ENCODE peak calls at places on chromosomes 4 and X, in ten cellular contexts. One of them, this sample, is unnamed.

GRCh38 chr4:40626183-40626990 is 3.3 kb downstream of the RBM47 start:
- DNase-seq in CD8-positive, alpha-beta T cell: no peak
- DNase-seq in lung: no peak
- DNase-seq in right atrium auricular region: no peak
- DNase-seq in astrocyte of the spinal cord: no peak
- DNase-seq in foreskin keratinocyte: no peak
- DNase-seq in cardiac fibroblast: peak
- DNase-seq in psoas muscle: no peak
- DNase-seq in NB4: no peak
- DNase-seq in stomach: no peak
- DNase-seq in this sample: no peak

GRCh38 chrX:72026341-72027023 is 105.2 kb downstream of the RTL5 start:
- DNase-seq in CD8-positive, alpha-beta T cell: no peak
- DNase-seq in lung: peak
- DNase-seq in right atrium auricular region: peak
- DNase-seq in astrocyte of the spinal cord: no peak
- DNase-seq in foreskin keratinocyte: no peak
- DNase-seq in cardiac fibroblast: no peak
- DNase-seq in psoas muscle: no peak
- DNase-seq in NB4: no peak
- DNase-seq in stomach: no peak
- DNase-seq in this sample: peak

GRCh38 chr4:173169428-173170209 is 1.0 kb downstream of the GALNT7 start:
- DNase-seq in CD8-positive, alpha-beta T cell: peak
- DNase-seq in lung: peak
- DNase-seq in right atrium auricular region: peak
- DNase-seq in astrocyte of the spinal cord: peak
- DNase-seq in foreskin keratinocyte: no peak
- DNase-seq in cardiac fibroblast: peak
- DNase-seq in psoas muscle: peak
- DNase-seq in NB4: peak
- DNase-seq in stomach: peak
- DNase-seq in this sample: peak

GRCh38 chr4:121227254-121227867 is 63.2 kb upstream of the TNIP3 start:
- DNase-seq in CD8-positive, alpha-beta T cell: no peak
- DNase-seq in lung: no peak
- DNase-seq in right atrium auricular region: no peak
- DNase-seq in astrocyte of the spinal cord: no peak
- DNase-seq in foreskin keratinocyte: no peak
- DNase-seq in cardiac fibroblast: no peak
- DNase-seq in psoas muscle: no peak
- DNase-seq in NB4: no peak
- DNase-seq in stomach: no peak
- DNase-seq in this sample: no peak

GRCh38 chr4:81093720-81094401 is 63.4 kb downstream of the BMP3 start:
- DNase-seq in CD8-positive, alpha-beta T cell: no peak
- DNase-seq in lung: no peak
- DNase-seq in right atrium auricular region: no peak
- DNase-seq in astrocyte of the spinal cord: no peak
- DNase-seq in foreskin keratinocyte: no peak
- DNase-seq in cardiac fibroblast: no peak
- DNase-seq in psoas muscle: no peak
- DNase-seq in NB4: no peak
- DNase-seq in stomach: no peak
- DNase-seq in this sample: no peak

GRCh38 chrX:124507276-124507675 is 160.9 kb downstream of the SH2D1A start:
- DNase-seq in CD8-positive, alpha-beta T cell: no peak
- DNase-seq in lung: no peak
- DNase-seq in right atrium auricular region: no peak
- DNase-seq in astrocyte of the spinal cord: no peak
- DNase-seq in foreskin keratinocyte: peak
- DNase-seq in cardiac fibroblast: no peak
- DNase-seq in psoas muscle: no peak
- DNase-seq in NB4: no peak
- DNase-seq in stomach: no peak
- DNase-seq in this sample: no peak

GRCh38 chrX:106927023-106927422 is 6.8 kb downstream of the CLDN2 start:
- DNase-seq in CD8-positive, alpha-beta T cell: no peak
- DNase-seq in lung: no peak
- DNase-seq in right atrium auricular region: no peak
- DNase-seq in astrocyte of the spinal cord: no peak
- DNase-seq in foreskin keratinocyte: no peak
- DNase-seq in cardiac fibroblast: no peak
- DNase-seq in psoas muscle: no peak
- DNase-seq in NB4: no peak
- DNase-seq in stomach: no peak
- DNase-seq in this sample: peak

GRCh38 chr4:53614616-53615015 is 23.3 kb upstream of the LNX1 start:
- DNase-seq in CD8-positive, alpha-beta T cell: no peak
- DNase-seq in lung: no peak
- DNase-seq in right atrium auricular region: no peak
- DNase-seq in astrocyte of the spinal cord: no peak
- DNase-seq in foreskin keratinocyte: no peak
- DNase-seq in cardiac fibroblast: no peak
- DNase-seq in psoas muscle: no peak
- DNase-seq in NB4: peak
- DNase-seq in stomach: peak
- DNase-seq in this sample: no peak

GRCh38 chr4:177802665-177803064 is 360.4 kb upstream of the AGA start:
- DNase-seq in CD8-positive, alpha-beta T cell: no peak
- DNase-seq in lung: no peak
- DNase-seq in right atrium auricular region: no peak
- DNase-seq in astrocyte of the spinal cord: no peak
- DNase-seq in foreskin keratinocyte: no peak
- DNase-seq in cardiac fibroblast: no peak
- DNase-seq in psoas muscle: no peak
- DNase-seq in NB4: no peak
- DNase-seq in stomach: no peak
- DNase-seq in this sample: no peak

GRCh38 chr4:159174645-159175147 is 71.8 kb downstream of the RAPGEF2 start:
- DNase-seq in CD8-positive, alpha-beta T cell: no peak
- DNase-seq in lung: no peak
- DNase-seq in right atrium auricular region: no peak
- DNase-seq in astrocyte of the spinal cord: no peak
- DNase-seq in foreskin keratinocyte: no peak
- DNase-seq in cardiac fibroblast: no peak
- DNase-seq in psoas muscle: no peak
- DNase-seq in NB4: no peak
- DNase-seq in stomach: no peak
- DNase-seq in this sample: no peak

DNA sequence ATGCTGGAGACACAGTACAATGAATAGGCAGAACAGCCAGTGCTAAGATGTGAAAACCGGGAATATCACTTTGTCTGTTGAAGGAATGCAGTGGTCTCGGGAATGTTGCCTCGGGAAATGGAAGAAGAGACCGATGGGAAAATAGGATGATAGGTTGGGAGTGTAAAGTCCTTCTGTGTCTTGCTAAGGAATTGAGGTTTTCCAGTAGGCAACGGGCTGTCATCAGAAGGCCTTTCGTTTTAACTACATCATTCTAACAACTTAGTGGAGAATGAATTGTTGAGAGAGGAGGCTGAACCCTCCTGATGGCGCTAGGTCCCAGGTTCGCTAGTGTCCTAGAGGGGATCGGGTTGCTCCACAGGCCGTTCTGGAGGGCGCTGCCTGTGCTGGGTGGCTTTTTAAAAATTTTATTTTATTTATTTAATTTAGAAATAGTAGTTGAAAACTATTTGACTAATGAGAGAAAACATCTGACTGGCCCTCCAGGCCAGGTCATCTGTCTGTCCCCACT is 735 bp downstream of the VBP1 start:
- DNase-seq in CD8-positive, alpha-beta T cell: no peak
- DNase-seq in lung: no peak
- DNase-seq in right atrium auricular region: no peak
- DNase-seq in astrocyte of the spinal cord: no peak
- DNase-seq in foreskin keratinocyte: no peak
- DNase-seq in cardiac fibroblast: peak
- DNase-seq in psoas muscle: no peak
- DNase-seq in NB4: no peak
- DNase-seq in stomach: no peak
- DNase-seq in this sample: no peak
- TF ChIP-seq CTCF in CD8-positive, alpha-beta T cell: no peak
- TF ChIP-seq CTCF in lung: no peak
- TF ChIP-seq CTCF in right atrium auricular region: no peak
- TF ChIP-seq CTCF in astrocyte of the spinal cord: no peak
- TF ChIP-seq CTCF in foreskin keratinocyte: no peak
- TF ChIP-seq CTCF in cardiac fibroblast: no peak
- TF ChIP-seq CTCF in psoas muscle: no peak
- TF ChIP-seq CTCF in NB4: no peak
- TF ChIP-seq CTCF in stomach: no peak
- TF ChIP-seq CTCF in this sample: no peak

GRCh38 chr4:13907255-13907751 is 279.8 kb upstream of the BOD1L1 start:
- DNase-seq in CD8-positive, alpha-beta T cell: no peak
- DNase-seq in lung: no peak
- DNase-seq in right atrium auricular region: no peak
- DNase-seq in astrocyte of the spinal cord: peak
- DNase-seq in foreskin keratinocyte: peak
- DNase-seq in cardiac fibroblast: peak
- DNase-seq in psoas muscle: no peak
- DNase-seq in NB4: no peak
- DNase-seq in stomach: no peak
- DNase-seq in this sample: no peak

GRCh38 chr4:13905543-13905942 is 278.0 kb upstream of the BOD1L1 start:
- DNase-seq in CD8-positive, alpha-beta T cell: no peak
- DNase-seq in lung: no peak
- DNase-seq in right atrium auricular region: no peak
- DNase-seq in astrocyte of the spinal cord: peak
- DNase-seq in foreskin keratinocyte: peak
- DNase-seq in cardiac fibroblast: peak
- DNase-seq in psoas muscle: no peak
- DNase-seq in NB4: no peak
- DNase-seq in stomach: no peak
- DNase-seq in this sample: no peak

GRCh38 chr4:13903851-13904340 is 276.4 kb upstream of the BOD1L1 start:
- DNase-seq in CD8-positive, alpha-beta T cell: no peak
- DNase-seq in lung: no peak
- DNase-seq in right atrium auricular region: no peak
- DNase-seq in astrocyte of the spinal cord: peak
- DNase-seq in foreskin keratinocyte: no peak
- DNase-seq in cardiac fibroblast: no peak
- DNase-seq in psoas muscle: no peak
- DNase-seq in NB4: no peak
- DNase-seq in stomach: no peak
- DNase-seq in this sample: no peak

GRCh38 chr4:13908455-13908854 is 280.9 kb upstream of the BOD1L1 start:
- DNase-seq in CD8-positive, alpha-beta T cell: no peak
- DNase-seq in lung: no peak
- DNase-seq in right atrium auricular region: no peak
- DNase-seq in astrocyte of the spinal cord: no peak
- DNase-seq in foreskin keratinocyte: no peak
- DNase-seq in cardiac fibroblast: peak
- DNase-seq in psoas muscle: no peak
- DNase-seq in NB4: no peak
- DNase-seq in stomach: no peak
- DNase-seq in this sample: no peak

GRCh38 chr4:13906727-13907126 is 279.2 kb upstream of the BOD1L1 start:
- DNase-seq in CD8-positive, alpha-beta T cell: no peak
- DNase-seq in lung: no peak
- DNase-seq in right atrium auricular region: no peak
- DNase-seq in astrocyte of the spinal cord: peak
- DNase-seq in foreskin keratinocyte: no peak
- DNase-seq in cardiac fibroblast: no peak
- DNase-seq in psoas muscle: no peak
- DNase-seq in NB4: no peak
- DNase-seq in stomach: no peak
- DNase-seq in this sample: no peak
- TF ChIP-seq CTCF in CD8-positive, alpha-beta T cell: no peak
- TF ChIP-seq CTCF in lung: no peak
- TF ChIP-seq CTCF in right atrium auricular region: no peak
- TF ChIP-seq CTCF in astrocyte of the spinal cord: no peak
- TF ChIP-seq CTCF in foreskin keratinocyte: no peak
- TF ChIP-seq CTCF in cardiac fibroblast: no peak
- TF ChIP-seq CTCF in psoas muscle: no peak
- TF ChIP-seq CTCF in NB4: no peak
- TF ChIP-seq CTCF in stomach: no peak
- TF ChIP-seq CTCF in this sample: no peak

DNA sequence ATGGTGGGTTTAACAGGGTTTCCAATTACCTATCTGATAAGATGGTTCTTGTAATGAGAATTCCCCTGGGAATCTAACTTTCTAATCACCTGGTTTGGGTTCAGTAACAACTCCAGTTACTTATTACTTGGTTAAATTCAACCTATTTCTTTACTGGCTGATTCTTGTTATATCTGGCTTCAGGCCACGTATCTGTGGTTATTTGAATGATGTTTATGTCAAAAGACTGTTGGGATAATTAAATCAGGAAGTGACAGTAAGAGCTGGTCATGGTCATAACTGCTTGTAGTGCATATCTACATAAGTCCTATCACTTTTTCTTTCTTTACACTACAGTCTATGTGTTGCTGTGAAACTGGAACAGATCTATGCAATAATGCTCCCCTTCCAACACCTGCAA is 108.1 kb downstream of the MID1 start:
- DNase-seq in CD8-positive, alpha-beta T cell: no peak
- DNase-seq in lung: no peak
- DNase-seq in right atrium auricular region: no peak
- DNase-seq in astrocyte of the spinal cord: peak
- DNase-seq in foreskin keratinocyte: no peak
- DNase-seq in cardiac fibroblast: no peak
- DNase-seq in psoas muscle: no peak
- DNase-seq in NB4: no peak
- DNase-seq in stomach: no peak
- DNase-seq in this sample: no peak
- TF ChIP-seq CTCF in CD8-positive, alpha-beta T cell: no peak
- TF ChIP-seq CTCF in lung: no peak
- TF ChIP-seq CTCF in right atrium auricular region: no peak
- TF ChIP-seq CTCF in astrocyte of the spinal cord: no peak
- TF ChIP-seq CTCF in foreskin keratinocyte: no peak
- TF ChIP-seq CTCF in cardiac fibroblast: no peak
- TF ChIP-seq CTCF in psoas muscle: no peak
- TF ChIP-seq CTCF in NB4: no peak
- TF ChIP-seq CTCF in stomach: no peak
- TF ChIP-seq CTCF in this sample: no peak

DNA sequence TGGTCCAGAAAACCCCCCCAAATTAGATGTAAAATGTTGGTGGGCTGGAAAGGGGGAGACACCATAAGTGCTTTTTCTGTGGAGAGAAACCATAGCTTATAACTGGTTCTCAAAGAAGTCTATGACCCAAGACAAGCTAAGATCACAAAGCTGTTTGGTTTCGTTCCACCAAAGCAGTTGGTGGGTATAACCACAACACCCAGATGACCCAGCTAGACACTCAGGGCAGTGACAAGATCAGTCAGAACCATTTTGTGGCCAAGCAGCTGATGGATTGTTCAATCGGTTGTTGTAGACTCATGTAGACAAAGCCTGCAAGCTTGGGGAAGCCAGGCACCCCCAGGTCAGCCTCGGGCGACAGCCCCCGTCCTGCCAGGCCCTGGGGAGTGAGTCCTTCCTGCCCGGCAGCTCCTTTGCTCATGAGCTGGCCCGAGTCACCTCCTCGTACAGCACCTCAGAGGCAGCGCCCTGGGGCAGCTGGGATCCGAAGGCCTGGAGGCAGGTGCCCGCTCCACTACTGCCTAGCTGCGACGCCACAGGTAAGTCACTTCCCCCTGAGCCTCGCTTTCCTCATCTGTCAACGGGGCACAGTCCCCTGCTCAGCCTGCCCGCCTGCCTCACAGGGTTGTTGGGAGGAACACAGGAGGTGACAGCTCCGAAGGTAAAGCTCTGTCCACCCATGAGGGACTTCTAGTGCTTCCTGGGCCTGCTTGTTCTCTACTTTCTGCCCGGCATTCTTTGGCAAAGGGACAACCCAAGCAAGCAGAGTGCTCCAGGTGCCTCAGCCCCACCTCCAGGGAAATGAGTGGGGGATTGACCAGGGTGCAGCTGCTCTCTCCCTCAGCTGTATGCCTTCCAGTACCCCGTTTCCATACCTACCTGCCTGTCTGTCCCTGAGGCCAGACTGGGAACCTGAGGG is 65.2 kb upstream of the MTM1 start:
- DNase-seq in CD8-positive, alpha-beta T cell: no peak
- DNase-seq in lung: no peak
- DNase-seq in right atrium auricular region: no peak
- DNase-seq in astrocyte of the spinal cord: no peak
- DNase-seq in foreskin keratinocyte: no peak
- DNase-seq in cardiac fibroblast: no peak
- DNase-seq in psoas muscle: no peak
- DNase-seq in NB4: peak
- DNase-seq in stomach: no peak
- DNase-seq in this sample: no peak
- TF ChIP-seq CTCF in CD8-positive, alpha-beta T cell: no peak
- TF ChIP-seq CTCF in lung: no peak
- TF ChIP-seq CTCF in right atrium auricular region: no peak
- TF ChIP-seq CTCF in astrocyte of the spinal cord: no peak
- TF ChIP-seq CTCF in foreskin keratinocyte: no peak
- TF ChIP-seq CTCF in cardiac fibroblast: no peak
- TF ChIP-seq CTCF in psoas muscle: no peak
- TF ChIP-seq CTCF in NB4: no peak
- TF ChIP-seq CTCF in stomach: no peak
- TF ChIP-seq CTCF in this sample: no peak

This sample was measured in osteocyte.